ENCODE peak calls at places on chromosomes 11 and 22, in five cellular contexts. C is psoas muscle; U is aorta; O is small intestine; X is CD4-positive, CD25-positive, alpha-beta regulatory T cell. A is an unnamed sample. For H3K4me1, the result is how much of the 10 kb centered on the place peaks cover.

GRCh38 chr11:77467993-77468392 is 5.9 kb downstream of the PAK1 start:
- DNase-seq in U (no peak), X (no peak), O (peak), C (no peak), A (no peak)

GRCh38 chr11:64542172-64543125 is 48.6 kb upstream of the SLC22A12 start:
- DNase-seq in X (no peak), O (no peak), C (no peak), U (no peak), A (no peak)

GRCh38 chr22:44369241-44369652 is 56.5 kb upstream of the SHISAL1 start:
- DNase-seq in X (no peak), O (no peak), C (peak), U (peak), A (no peak)

GRCh38 chr22:42320463-42321416 is 50.3 kb upstream of the TCF20 start:
- DNase-seq in U (no peak), O (peak), C (no peak), X (no peak), A (no peak)

GRCh38 chr11:35661539-35661938 is 1.0 kb upstream of the TRIM44 start:
- DNase-seq in O (no peak), X (no peak), C (no peak), U (no peak), A (no peak)

GRCh38 chr11:64121637-64122410 is 44.1 kb downstream of the MACROD1 start:
- DNase-seq in U (no peak), X (no peak), O (no peak), C (no peak), A (peak)

GRCh38 chr11:66081505-66081904 is 11.4 kb downstream of the PACS1 start:
- DNase-seq in C (no peak), O (peak), U (no peak), X (peak), A (no peak)

GRCh38 chr11:116459233-116459632 is 313.6 kb downstream of the BUD13 start:
- DNase-seq in X (no peak), O (peak), C (no peak), U (no peak), A (no peak)

GRCh38 chr22:19962909-19963806 is 21.5 kb upstream of the TXNRD2 start:
- DNase-seq in C (peak), O (peak), U (peak), X (peak), A (no peak)

GRCh38 chr11:73528877-73529530 is 68.9 kb downstream of the FAM168A start:
- DNase-seq in X (no peak), C (no peak), O (peak), U (no peak), A (no peak)

GRCh38 chr11:68266121-68266891 is 5.5 kb downstream of the C11orf24 start:
- DNase-seq in X (no peak), O (no peak), C (no peak), U (no peak), A (no peak)

GRCh38 chr22:42967933-42968332 is 47.0 kb downstream of the PACSIN2 start:
- DNase-seq in U (peak), X (no peak), O (no peak), C (peak), A (no peak)

GRCh38 chr11:101797335-101797734 is 117.5 kb upstream of the CEP126 start:
- DNase-seq in X (no peak), U (no peak), C (no peak), O (no peak), A (no peak)

GRCh38 chr11:12005476-12005875 is 3.0 kb downstream of the DKK3 start:
- DNase-seq in O (no peak), X (no peak), U (no peak), C (no peak), A (no peak)

GRCh38 chr22:30310881-30311771 is 15.6 kb downstream of the TBC1D10A start:
- DNase-seq in X (no peak), O (peak), U (peak), C (peak), A (no peak)

GRCh38 chr11:28833670-28834069 is 725.5 kb downstream of the METTL15 start:
- DNase-seq in X (no peak), C (no peak), O (no peak), U (no peak), A (no peak)

GRCh38 chr22:46114518-46115387 is 35.6 kb upstream of the PPARA start:
- DNase-seq in O (no peak), X (no peak), U (no peak), C (no peak), A (no peak)

GRCh38 chr22:50199251-50199721 is 1.5 kb upstream of the SELENOO start:
- DNase-seq in X (no peak), O (no peak), C (no peak), U (no peak), A (no peak)

GRCh38 chr22:34866501-34867171 is 199.3 kb upstream of the ISX start:
- DNase-seq in O (no peak), C (no peak), X (no peak), U (no peak), A (no peak)

GRCh38 chr22:27797793-27798525 is 3.6 kb downstream of the MN1 start:
- DNase-seq in X (no peak), C (peak), U (peak), O (no peak), A (no peak)
- H3K4me3 ChIP-seq in X (no peak), C (peak), U (peak), O (no peak), A (no peak)

DNA sequence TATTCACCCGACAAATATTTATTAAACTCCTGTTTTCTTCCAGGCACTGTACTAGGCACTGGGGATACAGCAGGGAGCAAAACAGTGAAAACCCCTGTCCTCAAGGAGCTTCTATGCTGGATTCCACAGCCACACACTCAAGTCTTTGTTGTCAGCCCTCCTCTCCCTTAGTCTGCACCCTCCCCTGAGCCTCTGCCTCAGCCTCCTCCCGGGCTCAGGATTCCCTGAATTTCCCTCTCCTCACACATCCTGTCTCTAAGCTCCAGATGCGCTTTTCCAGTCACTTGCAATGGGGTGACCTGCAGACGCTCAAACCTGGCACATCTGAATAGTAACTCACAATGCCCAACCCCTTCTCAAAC is 13.5 kb upstream of the TUB start:
- DNase-seq in C (no peak), O (no peak), U (no peak), X (no peak), A (no peak)
- H3K4me1 ChIP-seq in C (under half), O (under half), U (under half), X (under half), A (under half)

GRCh38 chr11:17117262-17117661 is 39.8 kb upstream of the RPS13 start:
- DNase-seq in X (no peak), O (no peak), C (no peak), U (no peak), A (no peak)

GRCh38 chr11:17121981-17122380 is 44.5 kb upstream of the RPS13 start:
- DNase-seq in C (no peak), X (no peak), U (no peak), O (no peak), A (no peak)

DNA sequence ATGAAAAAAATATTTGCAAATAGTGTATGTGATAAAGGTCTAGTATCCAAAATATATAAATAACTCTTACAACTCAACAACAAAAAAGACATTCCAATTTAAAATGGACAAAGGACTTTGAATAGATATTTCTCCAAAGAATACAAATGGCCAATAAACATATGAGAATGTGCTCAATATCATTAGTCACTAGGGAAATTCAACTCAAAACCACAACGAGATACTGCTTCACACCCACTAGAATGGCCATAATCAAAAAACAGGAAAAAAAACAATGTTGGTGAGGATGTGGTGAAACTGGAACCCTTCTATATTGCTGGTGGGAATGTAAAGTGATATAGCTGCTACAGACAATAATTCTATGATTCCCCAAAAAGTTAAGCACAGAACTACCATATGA is 38.7 kb upstream of the RPS13 start:
- DNase-seq in C (no peak), U (no peak), O (no peak), X (no peak), A (no peak)
- H3K4me3 ChIP-seq in C (no peak), U (no peak), O (no peak), X (no peak), A (no peak)

GRCh38 chr22:17945851-17946690 is 78.3 kb downstream of the MICAL3 start:
- DNase-seq in O (no peak), C (no peak), X (no peak), U (no peak), A (no peak)

GRCh38 chr22:17949926-17950473 is 74.4 kb downstream of the MICAL3 start:
- DNase-seq in U (no peak), O (no peak), X (no peak), C (no peak), A (no peak)

GRCh38 chr22:17946691-17947367 is 77.5 kb downstream of the MICAL3 start:
- DNase-seq in X (no peak), O (no peak), C (no peak), U (no peak), A (peak)

GRCh38 chr22:17945156-17945850 is 79.1 kb downstream of the MICAL3 start:
- DNase-seq in U (no peak), X (no peak), C (no peak), O (no peak), A (no peak)

GRCh38 chr22:17948101-17948500 is 76.3 kb downstream of the MICAL3 start:
- DNase-seq in O (no peak), C (no peak), X (no peak), U (no peak), A (no peak)
- H3K4me1 ChIP-seq in O (under half), C (half or more), X (under half), U (under half), A (under half)

GRCh38 chr22:32804036-32804435 is 2.5 kb downstream of the TIMP3 start:
- DNase-seq in C (no peak), X (no peak), U (no peak), O (no peak), A (no peak)
- H3K4me3 ChIP-seq in C (peak), X (no peak), U (peak), O (no peak), A (no peak)

DNA sequence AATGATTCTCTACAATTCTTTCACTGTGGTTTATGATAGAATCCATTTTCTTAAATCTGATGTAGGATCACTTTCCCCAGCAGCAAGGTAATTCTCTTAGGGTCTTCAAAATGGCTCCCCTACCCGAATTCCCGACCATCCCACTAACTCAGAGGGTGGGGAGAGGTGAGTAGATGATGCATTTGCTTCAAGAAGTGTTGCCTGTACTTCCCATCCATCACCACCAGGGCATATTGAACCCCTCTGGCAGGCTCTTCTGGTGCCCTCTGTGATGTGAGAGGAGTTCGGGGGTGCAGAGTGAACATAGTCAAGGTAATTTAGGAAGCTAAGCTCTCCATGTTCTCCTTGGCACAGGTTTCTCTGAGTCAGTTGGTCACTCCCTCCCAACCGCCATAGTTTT is 52.3 kb downstream of the ZNRF3 start:
- DNase-seq in U (no peak), C (no peak), X (no peak), O (no peak), A (no peak)
- H3K4me1 ChIP-seq in U (under half), C (under half), X (under half), O (under half), A (under half)

GRCh38 chr11:87307101-87307500 is 269.4 kb downstream of the TMEM135 start:
- DNase-seq in O (no peak), X (no peak), C (no peak), U (no peak), A (no peak)
- H3K4me3 ChIP-seq in O (no peak), X (no peak), C (no peak), U (no peak), A (no peak)

A was measured in HAP-1.